ENCODE peak calls at places on chromosome 18, in seven cellular contexts. X is PC-3; Z is CD8-positive, alpha-beta T cell; P is RWPE1; H is lung; K is endothelial cell; W is neural progenitor cell. V is an unnamed sample.

GRCh38 chr18:21134895-21135294 is 23.3 kb upstream of the ROCK1 start:
- DNase-seq in X (peak), Z (peak), P (no peak), H (no peak), K (no peak), W (no peak), V (no peak)

GRCh38 chr18:51339866-51340265 is 142.4 kb upstream of the MEX3C start:
- DNase-seq in X (peak), Z (no peak), P (peak), H (no peak), K (no peak), W (no peak), V (no peak)

GRCh38 chr18:9380101-9380500 is 45.5 kb downstream of the TWSG1 start:
- DNase-seq in X (no peak), Z (no peak), P (no peak), H (no peak), K (no peak), W (no peak), V (no peak)

GRCh38 chr18:26540041-26540628 is 8.2 kb downstream of the KCTD1 start:
- DNase-seq in X (peak), Z (no peak), P (peak), H (no peak), K (no peak), W (no peak), V (no peak)

GRCh38 chr18:76544511-76545350 is 49.7 kb upstream of the ZNF516 start:
- DNase-seq in X (no peak), Z (no peak), P (no peak), H (no peak), K (no peak), W (no peak), V (no peak)

GRCh38 chr18:42950732-42951131 is 164.8 kb downstream of the RIT2 start:
- DNase-seq in X (no peak), Z (no peak), P (no peak), H (no peak), K (no peak), W (no peak), V (no peak)

GRCh38 chr18:10197097-10197496 is 257.3 kb upstream of the APCDD1 start:
- DNase-seq in X (peak), Z (no peak), P (peak), H (peak), K (no peak), W (no peak), V (no peak)

GRCh38 chr18:78770149-78771139 is 209.2 kb upstream of the SALL3 start:
- DNase-seq in X (no peak), Z (no peak), P (no peak), H (no peak), K (no peak), W (peak), V (no peak)

GRCh38 chr18:28729321-28729720 is 552.4 kb upstream of the CDH2 start:
- DNase-seq in X (peak), Z (no peak), P (peak), H (no peak), K (no peak), W (no peak), V (no peak)

GRCh38 chr18:67783215-67783946 is 266.9 kb upstream of the DSEL start:
- DNase-seq in X (peak), Z (no peak), P (peak), H (no peak), K (no peak), W (no peak), V (no peak)

GRCh38 chr18:55320399-55321255 is 267.4 kb downstream of the TCF4 start:
- DNase-seq in X (no peak), Z (no peak), P (no peak), H (no peak), K (no peak), W (no peak), V (no peak)

GRCh38 chr18:812123-812672 is at the start of gene YES1:
- DNase-seq in X (peak), Z (peak), P (peak), H (peak), K (peak), W (peak), V (peak)

GRCh38 chr18:42474577-42474976 is 519.5 kb downstream of the PIK3C3 start:
- DNase-seq in X (no peak), Z (no peak), P (no peak), H (no peak), K (no peak), W (no peak), V (no peak)

GRCh38 chr18:32261003-32261402 is 71.2 kb downstream of the MEP1B start:
- DNase-seq in X (no peak), Z (no peak), P (no peak), H (no peak), K (no peak), W (no peak), V (no peak)
- TF ChIP-seq CTCF in X (no peak), Z (no peak), P (no peak), H (no peak), K (peak), W (no peak), V (no peak)

DNA sequence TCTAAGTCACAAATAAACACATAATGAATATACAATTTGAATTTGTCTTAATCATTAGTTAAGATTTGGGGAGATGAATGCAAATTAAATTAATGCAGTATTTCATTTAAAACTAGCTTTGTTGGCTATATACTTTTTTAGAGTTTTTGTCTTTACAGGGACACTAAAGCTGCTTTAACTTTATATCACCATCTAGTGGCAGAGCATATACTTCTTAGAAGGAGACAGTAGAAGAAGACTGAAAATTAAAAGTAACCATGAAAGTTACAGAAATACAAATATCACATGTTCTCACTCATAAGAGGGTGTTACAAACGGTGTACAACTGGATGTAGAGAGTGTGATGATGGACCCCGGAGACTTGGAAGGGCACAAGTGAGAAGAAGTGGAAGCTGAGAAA is 268.3 kb upstream of the NETO1 start:
- DNase-seq in X (peak), Z (no peak), P (peak), H (no peak), K (no peak), W (peak), V (no peak)
- TF ChIP-seq CTCF in X (peak), Z (no peak), P (peak), H (no peak), K (peak), W (peak), V (peak)

GRCh38 chr18:48106976-48107781 is 176.7 kb upstream of the SMAD2 start:
- DNase-seq in X (no peak), Z (no peak), P (no peak), H (no peak), K (no peak), W (no peak), V (no peak)

GRCh38 chr18:48108136-48108535 is 177.7 kb upstream of the SMAD2 start:
- DNase-seq in X (no peak), Z (no peak), P (no peak), H (no peak), K (no peak), W (no peak), V (no peak)

GRCh38 chr18:48106498-48106897 is 176.0 kb upstream of the SMAD2 start:
- DNase-seq in X (no peak), Z (no peak), P (no peak), H (no peak), K (no peak), W (no peak), V (no peak)

GRCh38 chr18:48104703-48105102 is 174.2 kb upstream of the SMAD2 start:
- DNase-seq in X (no peak), Z (no peak), P (no peak), H (no peak), K (no peak), W (no peak), V (no peak)

DNA sequence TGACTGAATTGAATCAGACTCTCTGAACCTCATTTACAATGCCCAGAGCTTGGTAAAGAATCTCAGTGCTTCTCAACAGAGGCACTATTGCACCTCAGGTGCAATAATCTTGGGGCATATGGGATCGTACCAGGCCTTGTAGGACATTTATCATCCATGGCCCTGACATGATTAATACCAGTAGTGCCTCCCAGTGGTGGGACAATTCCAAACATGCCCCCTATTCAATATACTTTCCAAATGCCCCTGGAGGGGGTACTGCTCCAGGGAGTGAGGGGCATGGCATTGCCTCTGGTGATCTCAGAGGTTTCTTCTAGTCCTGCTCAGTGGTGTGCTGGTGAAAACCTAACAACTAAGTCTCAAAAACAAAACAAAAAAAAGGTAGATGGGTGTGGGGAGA is 174.9 kb upstream of the SMAD2 start:
- DNase-seq in X (no peak), Z (no peak), P (no peak), H (no peak), K (no peak), W (no peak), V (no peak)
- TF ChIP-seq CTCF in X (peak), Z (no peak), P (no peak), H (no peak), K (no peak), W (peak), V (no peak)

DNA sequence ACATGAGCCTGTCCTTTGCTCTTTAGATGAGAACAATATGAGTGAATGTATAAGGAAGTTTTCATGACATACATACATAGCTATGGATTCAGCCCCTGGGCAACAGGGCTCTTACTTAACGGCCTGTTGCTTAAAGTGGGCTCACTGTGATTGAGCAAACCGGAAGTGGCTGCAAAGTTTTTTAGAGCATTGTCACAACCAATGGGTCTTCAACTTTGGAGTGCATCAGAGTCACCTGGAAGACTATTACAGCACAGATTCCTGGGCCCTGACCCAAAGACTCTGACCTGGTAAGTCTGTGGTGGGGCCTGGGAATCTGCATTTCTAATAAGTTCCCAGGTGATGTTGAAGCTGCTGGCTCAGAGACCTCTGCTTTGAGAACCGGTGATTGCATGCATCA is 106.3 kb upstream of the SEC11C start:
- DNase-seq in X (no peak), Z (no peak), P (no peak), H (no peak), K (no peak), W (no peak), V (no peak)
- TF ChIP-seq CTCF in X (no peak), Z (no peak), P (no peak), H (no peak), K (no peak), W (no peak), V (no peak)

DNA sequence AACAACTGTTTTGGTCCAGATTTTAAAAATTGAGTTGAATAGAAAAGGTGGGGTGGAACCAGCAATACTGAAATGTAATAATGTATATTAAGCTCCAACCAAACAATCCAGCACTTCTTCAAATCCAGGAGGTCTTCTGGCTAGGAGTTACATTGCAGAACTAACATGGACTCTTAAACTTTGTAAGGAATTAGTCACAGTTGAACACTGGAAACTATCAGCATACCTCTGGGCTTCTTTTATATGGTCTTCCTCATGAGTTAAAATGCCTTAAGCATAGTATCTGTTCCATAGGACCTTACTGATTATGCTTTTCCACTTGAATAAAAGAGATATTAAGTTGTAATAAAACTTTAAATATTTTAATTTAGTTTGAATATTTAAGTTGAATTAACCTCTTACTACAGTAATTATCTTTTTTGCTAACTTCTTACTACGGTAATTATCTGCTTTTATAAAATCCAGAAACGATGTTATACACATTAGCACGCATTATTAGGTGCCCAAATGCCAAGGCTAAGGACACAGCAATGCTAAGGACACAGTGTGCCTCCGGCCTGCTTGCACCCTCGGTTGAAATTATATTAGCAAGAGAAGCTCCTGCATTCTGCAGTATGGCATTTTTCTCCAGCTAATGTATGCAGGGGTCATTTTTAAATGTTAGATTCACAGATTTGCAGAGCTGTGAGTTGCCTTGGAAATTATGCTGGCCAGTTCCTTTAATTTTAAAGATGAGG is 219.9 kb downstream of the NEDD4L start:
- DNase-seq in X (peak), Z (no peak), P (no peak), H (no peak), K (no peak), W (no peak), V (no peak)
- TF ChIP-seq CTCF in X (no peak), Z (no peak), P (no peak), H (no peak), K (no peak), W (no peak), V (no peak)

GRCh38 chr18:47526147-47526546 is 274.7 kb upstream of the SKOR2 start:
- DNase-seq in X (no peak), Z (no peak), P (no peak), H (no peak), K (no peak), W (no peak), V (no peak)

GRCh38 chr18:47528343-47528742 is 276.9 kb upstream of the SKOR2 start:
- DNase-seq in X (no peak), Z (no peak), P (no peak), H (no peak), K (no peak), W (no peak), V (no peak)

GRCh38 chr18:47530695-47531094 is 279.2 kb upstream of the SKOR2 start:
- DNase-seq in X (no peak), Z (no peak), P (no peak), H (no peak), K (no peak), W (no peak), V (no peak)

GRCh38 chr18:47531759-47532158 is 280.3 kb upstream of the SKOR2 start:
- DNase-seq in X (no peak), Z (no peak), P (no peak), H (no peak), K (no peak), W (peak), V (no peak)
- TF ChIP-seq CTCF in X (no peak), Z (no peak), P (no peak), H (no peak), K (no peak), W (peak), V (no peak)

DNA sequence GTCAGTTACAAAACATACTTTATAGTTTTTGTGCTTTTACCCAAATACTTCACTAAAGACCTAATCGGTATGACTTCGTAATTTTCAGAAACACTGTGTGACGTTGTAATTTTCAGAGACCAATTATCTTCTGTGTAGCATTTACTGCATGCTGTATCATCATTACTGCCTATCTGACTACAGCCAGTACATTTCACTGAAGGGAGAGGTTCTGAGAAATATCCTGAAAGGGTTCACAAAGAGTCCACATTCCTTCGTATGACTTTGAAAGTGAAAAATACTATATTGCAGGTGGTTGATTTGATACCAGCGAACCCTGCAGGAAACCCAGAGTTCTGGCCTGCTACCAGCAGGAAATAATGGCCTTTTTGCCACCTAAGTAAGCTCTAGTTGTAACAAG is 155.4 kb downstream of the ARHGAP28 start:
- DNase-seq in X (no peak), Z (no peak), P (no peak), H (no peak), K (no peak), W (no peak), V (no peak)
- TF ChIP-seq CTCF in X (no peak), Z (no peak), P (no peak), H (no peak), K (no peak), W (no peak), V (no peak)

V was measured in progenitor cell of endocrine pancreas.